ENCODE peak calls at places on chromosomes 13 and 19, in eight cellular contexts. One of them, this sample, is unnamed.

GRCh38 chr13:98910501-98910951 is 67.3 kb downstream of the DOCK9 start:
- DNase-seq in tibial nerve: no peak
- DNase-seq in K562: no peak
- DNase-seq in lower leg skin: no peak
- DNase-seq in esophagus squamous epithelium: no peak
- DNase-seq in prostate gland: no peak
- DNase-seq in sigmoid colon: no peak
- DNase-seq in right lobe of liver: no peak
- DNase-seq in this sample: no peak

GRCh38 chr13:43629691-43630480 is 156.9 kb downstream of the ENOX1 start:
- DNase-seq in tibial nerve: no peak
- DNase-seq in K562: no peak
- DNase-seq in lower leg skin: no peak
- DNase-seq in esophagus squamous epithelium: no peak
- DNase-seq in prostate gland: no peak
- DNase-seq in sigmoid colon: no peak
- DNase-seq in right lobe of liver: no peak
- DNase-seq in this sample: no peak

GRCh38 chr13:97433727-97434416 is at the start of gene RAP2A:
- DNase-seq in tibial nerve: peak; percentile 79
- DNase-seq in K562: peak; percentile 76
- DNase-seq in lower leg skin: peak; percentile 97
- DNase-seq in esophagus squamous epithelium: peak; percentile 56
- DNase-seq in prostate gland: peak; percentile 89
- DNase-seq in sigmoid colon: peak; percentile 96
- DNase-seq in right lobe of liver: peak; percentile 96
- DNase-seq in this sample: peak; percentile 92

GRCh38 chr13:44904982-44905381 is 84.3 kb downstream of the NUFIP1 start:
- DNase-seq in tibial nerve: peak; percentile 47
- DNase-seq in K562: no peak
- DNase-seq in lower leg skin: peak; percentile 90
- DNase-seq in esophagus squamous epithelium: no peak
- DNase-seq in prostate gland: peak; percentile 50
- DNase-seq in sigmoid colon: peak; percentile 85
- DNase-seq in right lobe of liver: no peak
- DNase-seq in this sample: peak; percentile 26

GRCh38 chr19:38093587-38093986 is 130.4 kb downstream of the DPF1 start:
- DNase-seq in tibial nerve: no peak
- DNase-seq in K562: no peak
- DNase-seq in lower leg skin: no peak
- DNase-seq in esophagus squamous epithelium: no peak
- DNase-seq in prostate gland: no peak
- DNase-seq in sigmoid colon: no peak
- DNase-seq in right lobe of liver: no peak
- DNase-seq in this sample: peak; percentile 28

GRCh38 chr19:1945899-1946298 is 4.9 kb downstream of the CSNK1G2 start:
- DNase-seq in tibial nerve: no peak
- DNase-seq in K562: peak; percentile 50
- DNase-seq in lower leg skin: peak; percentile 92
- DNase-seq in esophagus squamous epithelium: no peak
- DNase-seq in prostate gland: no peak
- DNase-seq in sigmoid colon: peak; percentile 80
- DNase-seq in right lobe of liver: peak; percentile 58
- DNase-seq in this sample: no peak

GRCh38 chr13:21849323-21849722 is 178.4 kb downstream of the FGF9 start:
- DNase-seq in tibial nerve: no peak
- DNase-seq in K562: peak; percentile 10
- DNase-seq in lower leg skin: no peak
- DNase-seq in esophagus squamous epithelium: no peak
- DNase-seq in prostate gland: no peak
- DNase-seq in sigmoid colon: no peak
- DNase-seq in right lobe of liver: no peak
- DNase-seq in this sample: no peak

GRCh38 chr19:37817180-37817911 is 38.0 kb upstream of the ZNF573 start:
- DNase-seq in tibial nerve: peak; percentile 40
- DNase-seq in K562: no peak
- DNase-seq in lower leg skin: no peak
- DNase-seq in esophagus squamous epithelium: no peak
- DNase-seq in prostate gland: peak; percentile 63
- DNase-seq in sigmoid colon: peak; percentile 90
- DNase-seq in right lobe of liver: peak; percentile 61
- DNase-seq in this sample: peak; percentile 93

GRCh38 chr13:85287528-85287927 is 511.7 kb downstream of the SLITRK6 start:
- DNase-seq in tibial nerve: no peak
- DNase-seq in K562: no peak
- DNase-seq in lower leg skin: no peak
- DNase-seq in esophagus squamous epithelium: no peak
- DNase-seq in prostate gland: no peak
- DNase-seq in sigmoid colon: no peak
- DNase-seq in right lobe of liver: no peak
- DNase-seq in this sample: no peak

GRCh38 chr13:51315658-51316057 is 23.8 kb upstream of the SERPINE3 start:
- DNase-seq in tibial nerve: no peak
- DNase-seq in K562: no peak
- DNase-seq in lower leg skin: no peak
- DNase-seq in esophagus squamous epithelium: no peak
- DNase-seq in prostate gland: no peak
- DNase-seq in sigmoid colon: no peak
- DNase-seq in right lobe of liver: no peak
- DNase-seq in this sample: no peak

GRCh38 chr13:107678075-107678689 is 537.2 kb downstream of the LIG4 start:
- DNase-seq in tibial nerve: no peak
- DNase-seq in K562: no peak
- DNase-seq in lower leg skin: no peak
- DNase-seq in esophagus squamous epithelium: no peak
- DNase-seq in prostate gland: no peak
- DNase-seq in sigmoid colon: no peak
- DNase-seq in right lobe of liver: no peak
- DNase-seq in this sample: no peak

GRCh38 chr19:32708457-32708856 is 11.1 kb upstream of the TDRD12 start:
- DNase-seq in tibial nerve: no peak
- DNase-seq in K562: no peak
- DNase-seq in lower leg skin: peak; percentile 40
- DNase-seq in esophagus squamous epithelium: no peak
- DNase-seq in prostate gland: no peak
- DNase-seq in sigmoid colon: no peak
- DNase-seq in right lobe of liver: no peak
- DNase-seq in this sample: no peak

GRCh38 chr13:76383671-76384461 is 502.3 kb downstream of the KCTD12 start:
- DNase-seq in tibial nerve: no peak
- DNase-seq in K562: no peak
- DNase-seq in lower leg skin: no peak
- DNase-seq in esophagus squamous epithelium: no peak
- DNase-seq in prostate gland: no peak
- DNase-seq in sigmoid colon: peak; percentile 67
- DNase-seq in right lobe of liver: no peak
- DNase-seq in this sample: no peak

GRCh38 chr13:95603887-95604533 is 40.5 kb downstream of the DZIP1 start:
- DNase-seq in tibial nerve: no peak
- DNase-seq in K562: no peak
- DNase-seq in lower leg skin: no peak
- DNase-seq in esophagus squamous epithelium: no peak
- DNase-seq in prostate gland: peak; percentile 65
- DNase-seq in sigmoid colon: no peak
- DNase-seq in right lobe of liver: peak; percentile 89
- DNase-seq in this sample: no peak

GRCh38 chr19:18230941-18231734 is 4.9 kb upstream of the PDE4C start:
- DNase-seq in tibial nerve: no peak
- DNase-seq in K562: no peak
- DNase-seq in lower leg skin: no peak
- DNase-seq in esophagus squamous epithelium: no peak
- DNase-seq in prostate gland: no peak
- DNase-seq in sigmoid colon: no peak
- DNase-seq in right lobe of liver: no peak
- DNase-seq in this sample: no peak

GRCh38 chr13:59111711-59112110 is 1052.0 kb downstream of the DIAPH3 start:
- DNase-seq in tibial nerve: no peak
- DNase-seq in K562: no peak
- DNase-seq in lower leg skin: no peak
- DNase-seq in esophagus squamous epithelium: no peak
- DNase-seq in prostate gland: no peak
- DNase-seq in sigmoid colon: no peak
- DNase-seq in right lobe of liver: no peak
- DNase-seq in this sample: no peak

GRCh38 chr13:20616059-20616797 is 49.3 kb downstream of the IFT88 start:
- DNase-seq in tibial nerve: no peak
- DNase-seq in K562: no peak
- DNase-seq in lower leg skin: no peak
- DNase-seq in esophagus squamous epithelium: no peak
- DNase-seq in prostate gland: no peak
- DNase-seq in sigmoid colon: no peak
- DNase-seq in right lobe of liver: no peak
- DNase-seq in this sample: no peak

GRCh38 chr13:98508280-98509074 is 68.4 kb downstream of the STK24 start:
- DNase-seq in tibial nerve: no peak
- DNase-seq in K562: no peak
- DNase-seq in lower leg skin: no peak
- DNase-seq in esophagus squamous epithelium: no peak
- DNase-seq in prostate gland: no peak
- DNase-seq in sigmoid colon: no peak
- DNase-seq in right lobe of liver: no peak
- DNase-seq in this sample: no peak

GRCh38 chr19:15368051-15368632 is 11.4 kb downstream of the AKAP8 start:
- DNase-seq in tibial nerve: no peak
- DNase-seq in K562: no peak
- DNase-seq in lower leg skin: no peak
- DNase-seq in esophagus squamous epithelium: no peak
- DNase-seq in prostate gland: no peak
- DNase-seq in sigmoid colon: no peak
- DNase-seq in right lobe of liver: no peak
- DNase-seq in this sample: no peak

GRCh38 chr19:3412066-3412465 is 45.7 kb downstream of the NFIC start:
- DNase-seq in tibial nerve: no peak
- DNase-seq in K562: no peak
- DNase-seq in lower leg skin: no peak
- DNase-seq in esophagus squamous epithelium: no peak
- DNase-seq in prostate gland: no peak
- DNase-seq in sigmoid colon: no peak
- DNase-seq in right lobe of liver: no peak
- DNase-seq in this sample: no peak

GRCh38 chr19:3408996-3409345 is 42.6 kb downstream of the NFIC start:
- DNase-seq in tibial nerve: no peak
- DNase-seq in K562: peak; percentile 5
- DNase-seq in lower leg skin: no peak
- DNase-seq in esophagus squamous epithelium: no peak
- DNase-seq in prostate gland: no peak
- DNase-seq in sigmoid colon: no peak
- DNase-seq in right lobe of liver: no peak
- DNase-seq in this sample: no peak

GRCh38 chr19:3411636-3412035 is 45.3 kb downstream of the NFIC start:
- DNase-seq in tibial nerve: no peak
- DNase-seq in K562: peak; percentile 7
- DNase-seq in lower leg skin: no peak
- DNase-seq in esophagus squamous epithelium: no peak
- DNase-seq in prostate gland: no peak
- DNase-seq in sigmoid colon: no peak
- DNase-seq in right lobe of liver: peak; percentile 89
- DNase-seq in this sample: no peak

GRCh38 chr19:3407556-3408516 is 41.5 kb downstream of the NFIC start:
- DNase-seq in tibial nerve: no peak
- DNase-seq in K562: peak; percentile 4
- DNase-seq in lower leg skin: no peak
- DNase-seq in esophagus squamous epithelium: no peak
- DNase-seq in prostate gland: peak; percentile 55
- DNase-seq in sigmoid colon: peak; percentile 88
- DNase-seq in right lobe of liver: no peak
- DNase-seq in this sample: peak; percentile 70

GRCh38 chr19:3409346-3410064 is 43.1 kb downstream of the NFIC start:
- DNase-seq in tibial nerve: peak; percentile 47
- DNase-seq in K562: no peak
- DNase-seq in lower leg skin: peak; percentile 95
- DNase-seq in esophagus squamous epithelium: no peak
- DNase-seq in prostate gland: peak; percentile 81
- DNase-seq in sigmoid colon: peak; percentile 98
- DNase-seq in right lobe of liver: peak; percentile 96
- DNase-seq in this sample: peak; percentile 96
- TF ChIP-seq POLR2A in tibial nerve: no peak
- TF ChIP-seq POLR2A in K562: no peak
- TF ChIP-seq POLR2A in lower leg skin: no peak
- TF ChIP-seq POLR2A in esophagus squamous epithelium: no peak
- TF ChIP-seq POLR2A in prostate gland: no peak
- TF ChIP-seq POLR2A in sigmoid colon: peak; percentile 36
- TF ChIP-seq POLR2A in right lobe of liver: peak; percentile 93
- TF ChIP-seq POLR2A in this sample: peak; percentile 74

GRCh38 chr19:3618811-3619630 is 7.6 kb downstream of the CACTIN start:
- DNase-seq in tibial nerve: no peak
- DNase-seq in K562: no peak
- DNase-seq in lower leg skin: no peak
- DNase-seq in esophagus squamous epithelium: no peak
- DNase-seq in prostate gland: no peak
- DNase-seq in sigmoid colon: no peak
- DNase-seq in right lobe of liver: no peak
- DNase-seq in this sample: no peak
- TF ChIP-seq POLR2A in tibial nerve: no peak
- TF ChIP-seq POLR2A in K562: no peak
- TF ChIP-seq POLR2A in lower leg skin: no peak
- TF ChIP-seq POLR2A in esophagus squamous epithelium: no peak
- TF ChIP-seq POLR2A in prostate gland: no peak
- TF ChIP-seq POLR2A in sigmoid colon: no peak
- TF ChIP-seq POLR2A in right lobe of liver: no peak
- TF ChIP-seq POLR2A in this sample: no peak

DNA sequence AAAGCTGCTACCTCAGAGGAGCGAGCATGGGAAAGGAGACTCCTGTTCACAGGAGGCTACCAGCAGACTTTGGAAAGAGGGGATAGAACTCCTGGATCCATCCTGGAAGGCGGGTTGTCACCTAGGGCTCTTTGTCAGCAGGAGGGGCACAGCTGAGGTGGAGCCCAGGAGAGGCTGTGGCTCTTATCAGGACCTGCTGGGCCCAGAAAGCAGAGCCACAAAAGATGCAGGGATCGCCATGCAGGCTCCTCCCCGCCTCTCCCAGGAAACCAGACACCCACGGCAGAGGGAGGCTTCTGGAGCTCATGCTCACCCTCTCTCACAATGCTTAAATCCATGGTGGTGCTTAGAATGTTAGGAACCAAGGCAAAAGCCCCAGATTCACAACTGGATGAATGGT is 994.2 kb downstream of the UQCRFS1 start:
- DNase-seq in tibial nerve: no peak
- DNase-seq in K562: no peak
- DNase-seq in lower leg skin: no peak
- DNase-seq in esophagus squamous epithelium: no peak
- DNase-seq in prostate gland: no peak
- DNase-seq in sigmoid colon: no peak
- DNase-seq in right lobe of liver: no peak
- DNase-seq in this sample: no peak
- TF ChIP-seq POLR2A in tibial nerve: no peak
- TF ChIP-seq POLR2A in K562: no peak
- TF ChIP-seq POLR2A in lower leg skin: no peak
- TF ChIP-seq POLR2A in esophagus squamous epithelium: no peak
- TF ChIP-seq POLR2A in prostate gland: no peak
- TF ChIP-seq POLR2A in sigmoid colon: no peak
- TF ChIP-seq POLR2A in right lobe of liver: no peak
- TF ChIP-seq POLR2A in this sample: no peak

DNA sequence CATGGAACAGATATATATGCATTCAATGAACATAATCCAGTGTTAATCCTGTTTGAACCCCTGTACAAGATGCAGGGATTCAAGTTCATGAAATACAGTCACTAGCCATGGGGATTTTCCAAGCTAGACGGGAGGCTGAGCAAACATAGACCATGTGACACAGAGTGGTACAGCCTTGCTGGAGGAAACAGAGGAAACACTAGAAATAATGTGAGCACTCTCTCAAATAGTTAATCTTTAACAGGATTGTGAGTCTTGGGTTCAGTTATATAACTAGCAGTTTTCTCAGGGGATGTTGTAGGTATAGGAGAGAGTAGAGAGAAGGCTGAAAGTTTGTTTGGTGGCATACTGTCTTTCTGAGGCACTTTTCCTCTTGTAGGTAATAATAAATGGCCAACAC is 13.9 kb upstream of the LGALS16 start:
- DNase-seq in tibial nerve: no peak
- DNase-seq in K562: no peak
- DNase-seq in lower leg skin: no peak
- DNase-seq in esophagus squamous epithelium: no peak
- DNase-seq in prostate gland: no peak
- DNase-seq in sigmoid colon: no peak
- DNase-seq in right lobe of liver: no peak
- DNase-seq in this sample: no peak
- TF ChIP-seq POLR2A in tibial nerve: no peak
- TF ChIP-seq POLR2A in K562: no peak
- TF ChIP-seq POLR2A in lower leg skin: no peak
- TF ChIP-seq POLR2A in esophagus squamous epithelium: no peak
- TF ChIP-seq POLR2A in prostate gland: no peak
- TF ChIP-seq POLR2A in sigmoid colon: no peak
- TF ChIP-seq POLR2A in right lobe of liver: no peak
- TF ChIP-seq POLR2A in this sample: no peak